ENCODE peak calls at places on chromosomes 6 and 20, in eight cellular contexts. X is iPS DF 6.9, E is cardiac muscle cell, Y is left lung, R is uterus, L is body of pancreas, G is lower lobe of right lung, A is IMR-90. F is an unnamed sample. For H3K9me3, the result is how much of the 10 kb centered on the place peaks cover.

GRCh38 chr6:21804941-21805610 is 211.5 kb downstream of the SOX4 start:
- DNase-seq in X (no peak), E (peak), Y (no peak), R (no peak), L (no peak), G (no peak), A (peak), F (no peak)

GRCh38 chr20:34824861-34825529 is 456 bp downstream of the NCOA6 start:
- DNase-seq in X (no peak), E (peak), Y (peak), R (peak), L (peak), G (peak), A (peak), F (peak)

GRCh38 chr20:31670371-31671228 is 32.9 kb downstream of the COX4I2 start:
- DNase-seq in X (no peak), E (no peak), Y (no peak), R (peak), L (peak), G (peak), A (peak), F (peak)

GRCh38 chr6:169342655-169343054 is 89.0 kb upstream of the THBS2 start:
- DNase-seq in X (no peak), E (no peak), Y (no peak), R (no peak), L (no peak), G (no peak), A (no peak), F (no peak)

GRCh38 chr20:4256886-4257285 is 241.5 kb upstream of the RNF24 start:
- DNase-seq in X (no peak), E (no peak), Y (no peak), R (no peak), L (no peak), G (no peak), A (no peak), F (no peak)

GRCh38 chr6:125197795-125198269 is 44.3 kb downstream of the TPD52L1 start:
- DNase-seq in X (no peak), E (peak), Y (no peak), R (peak), L (peak), G (peak), A (peak), F (peak)

GRCh38 chr6:164106345-164106769 is 691.8 kb downstream of the QKI start:
- DNase-seq in X (peak), E (peak), Y (no peak), R (no peak), L (no peak), G (no peak), A (no peak), F (no peak)

GRCh38 chr6:36788768-36789167 is 50.5 kb downstream of the CPNE5 start:
- DNase-seq in X (no peak), E (peak), Y (no peak), R (no peak), L (no peak), G (no peak), A (peak), F (no peak)

GRCh38 chr20:32007787-32008616 is 2.2 kb upstream of the CCM2L start:
- DNase-seq in X (peak), E (peak), Y (no peak), R (peak), L (peak), G (peak), A (no peak), F (no peak)

GRCh38 chr6:139134817-139135577 is at the start of gene HECA:
- DNase-seq in X (peak), E (peak), Y (peak), R (peak), L (peak), G (peak), A (peak), F (peak)

GRCh38 chr6:85135376-85136094 is 314.3 kb upstream of the NT5E start:
- DNase-seq in X (no peak), E (peak), Y (no peak), R (no peak), L (no peak), G (no peak), A (no peak), F (no peak)

GRCh38 chr20:6122111-6122872 is 538 bp downstream of the FERMT1 start:
- DNase-seq in X (no peak), E (peak), Y (no peak), R (no peak), L (peak), G (no peak), A (peak), F (no peak)

GRCh38 chr6:75853796-75854195 is 104.8 kb downstream of the MYO6 start:
- DNase-seq in X (no peak), E (no peak), Y (no peak), R (no peak), L (no peak), G (no peak), A (no peak), F (no peak)

GRCh38 chr6:75850026-75850385 is 101.0 kb downstream of the MYO6 start:
- DNase-seq in X (no peak), E (no peak), Y (no peak), R (no peak), L (no peak), G (no peak), A (no peak), F (no peak)

GRCh38 chr6:75849329-75850025 is 100.4 kb downstream of the MYO6 start:
- DNase-seq in X (no peak), E (no peak), Y (no peak), R (no peak), L (peak), G (no peak), A (peak), F (no peak)

GRCh38 chr6:75855047-75855446 is 106.0 kb downstream of the MYO6 start:
- DNase-seq in X (peak), E (peak), Y (no peak), R (no peak), L (peak), G (no peak), A (peak), F (no peak)

GRCh38 chr6:75852721-75853120 is 103.7 kb downstream of the MYO6 start:
- DNase-seq in X (no peak), E (peak), Y (no peak), R (no peak), L (no peak), G (no peak), A (peak), F (no peak)
- H3K27ac ChIP-seq in X (no peak), E (no peak), Y (no peak), R (no peak), L (peak), G (no peak), A (no peak), F (no peak)

DNA sequence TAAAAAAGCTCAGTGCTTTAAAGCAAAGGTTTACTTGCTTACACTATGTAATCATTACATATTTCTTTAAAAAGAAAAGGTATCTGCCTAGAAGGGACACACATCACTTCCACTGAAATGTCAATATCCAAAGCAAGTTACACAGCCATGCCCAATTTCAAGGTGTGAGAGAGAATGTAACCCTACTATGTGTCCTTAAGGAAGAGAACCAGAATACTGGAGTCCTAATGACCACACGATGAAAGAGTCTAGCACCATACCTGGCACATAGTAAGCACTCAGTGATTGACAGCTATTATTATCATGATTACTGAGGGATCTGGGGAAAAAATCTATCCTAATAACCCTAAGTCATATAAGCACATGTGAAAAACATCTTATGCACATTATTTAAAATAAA is 10.4 kb downstream of the CHD6 start:
- DNase-seq in X (no peak), E (no peak), Y (no peak), R (no peak), L (no peak), G (no peak), A (no peak), F (no peak)
- H3K9me3 ChIP-seq in X (under half), E (under half), Y (under half), R (under half), L (under half), G (under half), A (under half), F (under half)

GRCh38 chr6:140663094-140663493 is 1288.6 kb upstream of the CITED2 start:
- DNase-seq in X (no peak), E (no peak), Y (no peak), R (no peak), L (no peak), G (no peak), A (no peak), F (no peak)

GRCh38 chr6:140661691-140662090 is 1287.2 kb upstream of the CITED2 start:
- DNase-seq in X (no peak), E (peak), Y (no peak), R (no peak), L (no peak), G (no peak), A (peak), F (no peak)

GRCh38 chr6:140663772-140664171 is 1289.3 kb upstream of the CITED2 start:
- DNase-seq in X (no peak), E (no peak), Y (no peak), R (no peak), L (no peak), G (no peak), A (no peak), F (no peak)

DNA sequence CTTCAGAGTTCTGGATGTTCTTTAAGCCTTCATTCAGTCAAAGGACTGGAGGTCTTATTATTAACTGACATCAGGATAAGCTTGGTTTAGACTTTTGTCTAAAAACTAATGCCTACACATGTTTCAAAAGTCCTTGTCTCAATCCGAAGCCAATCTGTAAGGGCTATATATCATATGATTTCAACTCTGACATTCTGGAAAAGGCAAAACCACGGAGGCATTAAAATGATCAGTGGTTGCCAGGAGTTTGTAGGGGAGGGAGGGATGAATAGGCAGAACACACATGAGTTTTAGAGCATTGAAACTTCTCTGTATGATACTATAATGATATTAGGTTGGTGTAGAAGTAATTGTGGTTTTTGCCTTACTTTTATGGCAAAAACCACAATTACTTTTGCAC is 1285.8 kb upstream of the CITED2 start:
- DNase-seq in X (no peak), E (peak), Y (no peak), R (no peak), L (no peak), G (no peak), A (no peak), F (no peak)
- H3K27ac ChIP-seq in X (no peak), E (no peak), Y (no peak), R (no peak), L (no peak), G (no peak), A (no peak), F (no peak)

GRCh38 chr20:55947701-55948100 is 57.6 kb downstream of the CBLN4 start:
- DNase-seq in X (no peak), E (no peak), Y (no peak), R (no peak), L (no peak), G (no peak), A (no peak), F (no peak)
- H3K9me3 ChIP-seq in X (under half), E (under half), Y (under half), R (under half), L (under half), G (under half), A (under half), F (under half)

GRCh38 chr6:83429857-83430605 is 820 bp downstream of the ME1 start:
- DNase-seq in X (no peak), E (peak), Y (no peak), R (no peak), L (peak), G (peak), A (peak), F (no peak)
- H3K27ac ChIP-seq in X (no peak), E (no peak), Y (peak), R (peak), L (peak), G (peak), A (peak), F (peak)

GRCh38 chr20:60901831-60902230 is 350.2 kb upstream of the CDH4 start:
- DNase-seq in X (no peak), E (no peak), Y (no peak), R (no peak), L (no peak), G (no peak), A (no peak), F (no peak)
- H3K9me3 ChIP-seq in X (under half), E (under half), Y (under half), R (under half), L (under half), G (under half), A (under half), F (under half)

GRCh38 chr6:77463881-77464867 is 883 bp upstream of the HTR1B start:
- DNase-seq in X (no peak), E (no peak), Y (peak), R (no peak), L (no peak), G (peak), A (no peak), F (no peak)
- H3K27ac ChIP-seq in X (no peak), E (no peak), Y (no peak), R (no peak), L (no peak), G (no peak), A (no peak), F (no peak)

GRCh38 chr6:150229775-150230561 is 87.1 kb downstream of the PPP1R14C start:
- DNase-seq in X (no peak), E (no peak), Y (no peak), R (no peak), L (no peak), G (no peak), A (peak), F (no peak)
- H3K9me3 ChIP-seq in X (under half), E (under half), Y (under half), R (under half), L (under half), G (under half), A (under half), F (under half)

GRCh38 chr20:47549671-47550070 is 48.0 kb downstream of the NCOA3 start:
- DNase-seq in X (no peak), E (no peak), Y (no peak), R (no peak), L (no peak), G (no peak), A (no peak), F (no peak)

GRCh38 chr20:47552996-47553395 is 51.3 kb downstream of the NCOA3 start:
- DNase-seq in X (no peak), E (no peak), Y (no peak), R (no peak), L (no peak), G (no peak), A (no peak), F (no peak)

GRCh38 chr20:47551841-47552240 is 50.2 kb downstream of the NCOA3 start:
- DNase-seq in X (no peak), E (no peak), Y (no peak), R (no peak), L (peak), G (no peak), A (no peak), F (no peak)

GRCh38 chr20:47547034-47547387 is 45.3 kb downstream of the NCOA3 start:
- DNase-seq in X (no peak), E (no peak), Y (no peak), R (no peak), L (no peak), G (no peak), A (no peak), F (no peak)

DNA sequence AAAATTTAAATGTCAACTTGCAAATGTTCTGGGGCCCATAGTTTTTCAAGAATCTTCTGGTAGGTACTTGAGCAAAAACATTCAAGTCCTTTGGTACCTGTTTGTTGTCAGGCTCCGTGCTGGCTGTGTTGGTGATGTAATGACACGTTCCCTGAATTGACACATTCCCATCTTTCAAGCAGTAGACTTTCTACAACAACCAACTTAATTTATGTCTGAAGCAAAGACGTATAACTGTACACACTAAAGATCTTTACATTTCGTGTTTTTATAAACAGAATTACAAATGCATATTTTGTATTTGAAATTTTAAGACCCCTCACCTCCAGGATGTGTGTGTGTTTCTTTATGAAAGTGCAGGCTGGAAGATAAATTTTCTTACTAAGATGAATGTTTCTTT is 49.6 kb downstream of the NCOA3 start:
- DNase-seq in X (no peak), E (no peak), Y (no peak), R (no peak), L (no peak), G (no peak), A (no peak), F (no peak)
- H3K27ac ChIP-seq in X (no peak), E (no peak), Y (no peak), R (no peak), L (no peak), G (no peak), A (no peak), F (no peak)

GRCh38 chr6:27297484-27297856 is 14.6 kb downstream of the POM121L2 start:
- DNase-seq in X (no peak), E (no peak), Y (no peak), R (no peak), L (no peak), G (no peak), A (no peak), F (no peak)

GRCh38 chr6:27295301-27296079 is 16.6 kb downstream of the POM121L2 start:
- DNase-seq in X (no peak), E (peak), Y (no peak), R (no peak), L (no peak), G (no peak), A (peak), F (no peak)

GRCh38 chr6:27293436-27294152 is 18.5 kb downstream of the POM121L2 start:
- DNase-seq in X (no peak), E (peak), Y (no peak), R (no peak), L (no peak), G (no peak), A (peak), F (no peak)

GRCh38 chr6:27296106-27296783 is 15.8 kb downstream of the POM121L2 start:
- DNase-seq in X (no peak), E (peak), Y (no peak), R (no peak), L (no peak), G (no peak), A (peak), F (no peak)

DNA sequence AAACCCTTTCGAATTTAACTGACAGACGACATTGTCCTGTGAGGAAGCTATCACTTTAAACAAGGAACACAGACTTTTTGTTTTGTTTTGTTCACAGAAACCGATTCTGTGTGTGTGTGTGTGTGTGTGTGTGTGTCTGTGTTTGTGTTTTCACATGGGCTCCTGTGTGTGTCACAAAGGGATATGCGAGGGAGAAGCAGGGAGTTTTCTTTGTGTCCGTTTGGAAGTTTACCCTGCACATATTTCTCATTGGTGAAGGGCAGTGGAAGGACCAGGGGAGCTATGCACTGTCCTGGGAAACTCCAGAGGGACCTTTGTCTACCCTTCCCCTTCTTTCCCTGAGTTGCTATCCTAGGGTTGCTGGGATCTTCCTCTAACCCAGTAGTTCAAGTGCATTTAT is 17.7 kb downstream of the POM121L2 start:
- DNase-seq in X (no peak), E (no peak), Y (no peak), R (no peak), L (no peak), G (no peak), A (no peak), F (no peak)
- H3K9me3 ChIP-seq in X (under half), E (under half), Y (under half), R (under half), L (under half), G (under half), A (under half), F (under half)